ENCODE peak calls at places on chromosomes 2 and 18, in nine cellular contexts. X is tibial nerve, L is bronchial epithelial cell, H is OCI-LY7, Z is endothelial cell, K is keratinocyte, R is upper lobe of right lung, C is fibroblast of mammary gland, T is foreskin fibroblast. S is an unnamed sample.

GRCh38 chr2:29009711-29010677 is 28.9 kb downstream of the TOGARAM2 start:
- DNase-seq in X (no peak), L (no peak), H (no peak), Z (no peak), K (no peak), R (no peak), C (no peak), T (no peak), S (no peak)

GRCh38 chr2:198102120-198102519 is 297.7 kb downstream of the PLCL1 start:
- DNase-seq in X (no peak), L (no peak), H (no peak), Z (no peak), K (no peak), R (no peak), C (no peak), T (no peak), S (no peak)

GRCh38 chr18:79657342-79657996 is 22.1 kb upstream of the CTDP1 start:
- DNase-seq in X (no peak), L (no peak), H (no peak), Z (no peak), K (no peak), R (no peak), C (no peak), T (no peak), S (no peak)

GRCh38 chr18:26405190-26405781 is 143.1 kb downstream of the KCTD1 start:
- DNase-seq in X (no peak), L (peak; percentile 47), H (peak; percentile 61), Z (no peak), K (no peak), R (no peak), C (peak; percentile 42), T (peak; percentile 48), S (peak; percentile 26)

GRCh38 chr18:11761553-11761952 is 72.5 kb downstream of the GNAL start:
- DNase-seq in X (no peak), L (no peak), H (peak; percentile 23), Z (no peak), K (no peak), R (no peak), C (no peak), T (no peak), S (no peak)

GRCh38 chr2:122651236-122651635 is 895.8 kb downstream of the TSN start:
- DNase-seq in X (no peak), L (no peak), H (no peak), Z (no peak), K (no peak), R (no peak), C (peak; percentile 15), T (no peak), S (no peak)

GRCh38 chr18:76471593-76471992 is 23.4 kb downstream of the ZNF516 start:
- DNase-seq in X (no peak), L (no peak), H (no peak), Z (no peak), K (no peak), R (no peak), C (no peak), T (no peak), S (no peak)

GRCh38 chr2:195356026-195356425 is 301.0 kb upstream of the SLC39A10 start:
- DNase-seq in X (no peak), L (no peak), H (no peak), Z (no peak), K (no peak), R (no peak), C (no peak), T (no peak), S (no peak)

GRCh38 chr18:79588636-79589481 is 90.7 kb upstream of the CTDP1 start:
- DNase-seq in X (peak; percentile 84), L (peak; percentile 52), H (no peak), Z (no peak), K (no peak), R (peak; percentile 77), C (peak; percentile 94), T (peak; percentile 73), S (peak; percentile 50)

GRCh38 chr2:64989982-64990614 is 899 bp downstream of the SLC1A4 start:
- DNase-seq in X (peak; percentile 11), L (no peak), H (peak; percentile 26), Z (no peak), K (no peak), R (no peak), C (no peak), T (no peak), S (no peak)

GRCh38 chr2:216499641-216500218 is 1.1 kb downstream of the RPL37A start:
- DNase-seq in X (no peak), L (no peak), H (peak; percentile 39), Z (no peak), K (no peak), R (no peak), C (no peak), T (no peak), S (no peak)

GRCh38 chr2:239361311-239361642 is 39.5 kb downstream of the HDAC4 start:
- DNase-seq in X (no peak), L (no peak), H (no peak), Z (no peak), K (no peak), R (no peak), C (no peak), T (peak; percentile 55), S (peak; percentile 18)

GRCh38 chr18:25876334-25876979 is 214.0 kb downstream of the SS18 start:
- DNase-seq in X (peak; percentile 7), L (no peak), H (no peak), Z (peak; percentile 18), K (no peak), R (no peak), C (no peak), T (no peak), S (no peak)

GRCh38 chr2:209209943-209210342 is 213.9 kb upstream of the MAP2 start:
- DNase-seq in X (no peak), L (no peak), H (no peak), Z (no peak), K (no peak), R (no peak), C (no peak), T (no peak), S (no peak)

GRCh38 chr2:65049010-65049639 is 7.1 kb upstream of the CEP68 start:
- DNase-seq in X (no peak), L (no peak), H (no peak), Z (no peak), K (no peak), R (no peak), C (no peak), T (no peak), S (no peak)

GRCh38 chr18:74898965-74899364 is 301.3 kb downstream of the ZNF407 start:
- DNase-seq in X (no peak), L (peak; percentile 74), H (no peak), Z (no peak), K (no peak), R (no peak), C (peak; percentile 77), T (peak; percentile 19), S (peak; percentile 33)

GRCh38 chr2:223654384-223654915 is 52.3 kb upstream of the SCG2 start:
- DNase-seq in X (no peak), L (no peak), H (no peak), Z (no peak), K (no peak), R (no peak), C (peak; percentile 45), T (no peak), S (no peak)

DNA sequence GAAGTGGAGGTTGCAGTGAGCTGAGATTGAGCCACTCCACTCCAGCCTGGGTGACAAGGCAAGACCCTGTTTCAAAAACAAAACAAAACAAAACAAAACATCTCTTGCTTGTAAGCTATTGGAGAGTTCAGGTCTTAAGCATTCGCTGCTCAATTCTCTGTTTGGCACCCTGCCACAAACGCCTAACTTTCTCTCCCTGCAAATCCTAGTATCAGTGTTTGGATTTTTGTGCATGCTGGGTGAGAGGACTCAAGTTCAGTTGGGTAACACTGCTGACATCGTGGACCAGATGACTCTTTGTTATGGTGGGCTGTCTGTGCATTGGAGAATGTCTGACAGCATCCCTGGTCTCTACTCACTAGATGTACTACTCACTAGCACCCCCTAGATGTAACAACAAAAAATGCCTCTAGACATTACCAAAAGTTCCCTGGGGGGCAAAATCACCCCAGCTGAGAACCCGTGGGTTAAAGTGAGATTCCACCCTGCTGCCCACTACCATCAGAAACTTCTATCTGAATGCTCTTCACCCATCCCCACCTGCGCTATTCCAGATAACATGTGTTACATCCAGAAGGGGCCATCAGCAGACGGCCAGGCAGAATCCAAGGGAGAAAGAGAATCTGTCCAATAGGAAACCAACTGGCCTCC is 50.9 kb downstream of the CACNB4 start:
- DNase-seq in X (no peak), L (no peak), H (peak; percentile 34), Z (no peak), K (no peak), R (no peak), C (peak; percentile 21), T (no peak), S (no peak)
- TF ChIP-seq CTCF in X (no peak), L (peak; percentile 46), H (peak; percentile 73), Z (peak; percentile 57), K (no peak), R (peak; percentile 32), C (peak; percentile 49), T (no peak), S (peak; percentile 69)

DNA sequence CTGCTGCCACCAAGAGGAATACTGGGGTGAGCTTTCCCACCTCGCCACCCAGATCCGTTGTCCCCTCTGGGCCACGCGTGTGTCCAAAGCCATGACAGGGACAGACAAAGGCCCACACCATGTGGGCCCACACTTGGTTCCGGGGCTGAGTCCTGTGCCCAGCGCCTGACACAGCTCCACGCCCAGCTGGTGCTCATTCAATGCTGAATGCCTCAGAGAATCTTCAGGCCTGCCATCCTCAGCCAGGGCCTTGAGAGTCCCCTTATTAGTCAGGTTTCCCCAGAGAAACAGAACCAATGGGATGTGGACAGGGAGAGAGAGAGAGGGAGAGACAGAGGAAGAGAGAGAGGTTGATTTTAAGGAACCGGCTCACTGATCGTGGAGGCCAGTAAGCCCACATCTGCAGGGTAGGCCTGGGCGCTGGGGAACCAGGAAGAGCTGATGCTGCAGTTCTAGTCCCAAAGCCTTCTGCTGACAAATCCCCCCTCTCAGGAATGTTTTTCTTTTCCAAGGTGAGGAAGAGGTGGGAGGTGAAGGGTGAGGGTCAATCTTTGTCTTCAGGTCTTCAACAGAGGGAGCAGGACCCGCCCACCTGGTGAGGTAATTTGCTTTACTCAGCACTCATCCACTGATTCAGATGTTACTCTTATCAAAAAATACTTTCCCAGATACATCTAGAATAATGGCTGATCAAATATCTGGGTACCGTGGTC is 10.2 kb upstream of the SPATA3 start:
- DNase-seq in X (no peak), L (no peak), H (no peak), Z (no peak), K (no peak), R (no peak), C (no peak), T (no peak), S (no peak)
- TF ChIP-seq CTCF in X (no peak), L (no peak), H (no peak), Z (no peak), K (no peak), R (no peak), C (no peak), T (no peak), S (no peak)

GRCh38 chr2:111919362-111919761 is 21.0 kb downstream of the MERTK start:
- DNase-seq in X (no peak), L (no peak), H (no peak), Z (peak; percentile 12), K (no peak), R (no peak), C (no peak), T (no peak), S (no peak)
- TF ChIP-seq CTCF in X (no peak), L (peak; percentile 6), H (peak; percentile 56), Z (peak; percentile 25), K (no peak), R (peak; percentile 12), C (peak; percentile 13), T (no peak), S (peak; percentile 42)

GRCh38 chr18:1663879-1664705 is 759.4 kb downstream of the ADCYAP1 start:
- DNase-seq in X (peak; percentile 58), L (no peak), H (peak; percentile 40), Z (peak; percentile 75), K (no peak), R (peak; percentile 85), C (peak; percentile 3), T (no peak), S (no peak)
- TF ChIP-seq CTCF in X (peak; percentile 21), L (peak; percentile 47), H (peak; percentile 97), Z (peak; percentile 96), K (peak; percentile 36), R (peak; percentile 73), C (peak; percentile 43), T (peak; percentile 29), S (peak; percentile 71)

S was measured in HFFc6.